ENCODE peak calls at places on chromosomes 3 and 15, in six cellular contexts. G is A549, W is HepG2, M is endothelial cell of umbilical vein, R is GM12878, A is K562. P is an unnamed sample.

GRCh38 chr15:51801391-51801835 is 28.0 kb upstream of the TMOD3 start:
- DNase-seq in R (no peak), G (peak), M (peak), W (peak), A (no peak), P (peak)

GRCh38 chr3:82163907-82164520 is 402.6 kb upstream of the GBE1 start:
- DNase-seq in W (no peak), A (no peak), G (peak), M (peak), R (no peak), P (peak)

GRCh38 chr15:79629687-79630086 is 197.6 kb downstream of the MINAR1 start:
- DNase-seq in G (no peak), M (no peak), A (no peak), R (no peak), W (no peak), P (no peak)

GRCh38 chr3:15284121-15284889 is 48.1 kb downstream of the SH3BP5 start:
- DNase-seq in G (no peak), A (no peak), W (no peak), M (no peak), R (no peak), P (peak)

GRCh38 chr3:138297059-138297607 is 32.5 kb downstream of the NME9 start:
- DNase-seq in M (no peak), W (no peak), G (no peak), R (no peak), A (no peak), P (no peak)

GRCh38 chr3:131699001-131699400 is 196.2 kb upstream of the MRPL3 start:
- DNase-seq in M (no peak), A (no peak), G (no peak), W (no peak), R (no peak), P (no peak)

GRCh38 chr3:138187296-138188012 is at the start of gene ARMC8:
- DNase-seq in A (no peak), W (peak), G (peak), R (no peak), M (no peak), P (no peak)

GRCh38 chr15:51692154-51692553 is 10.9 kb downstream of the SCG3 start:
- DNase-seq in G (no peak), A (no peak), W (no peak), M (no peak), R (no peak), P (no peak)

GRCh38 chr15:76197703-76198455 is 113.4 kb downstream of the ETFA start:
- DNase-seq in G (no peak), A (no peak), R (no peak), W (no peak), M (no peak), P (no peak)

GRCh38 chr15:91909574-91909973 is 56.1 kb downstream of the SLCO3A1 start:
- DNase-seq in R (no peak), M (no peak), A (no peak), G (no peak), W (no peak), P (no peak)

GRCh38 chr15:68537097-68537496 is 41.7 kb upstream of the CORO2B start:
- DNase-seq in M (no peak), G (no peak), W (no peak), R (no peak), A (no peak), P (no peak)

GRCh38 chr15:84734794-84735479 is 13.5 kb upstream of the ZNF592 start:
- DNase-seq in G (peak), R (peak), M (no peak), A (peak), W (peak), P (peak)

GRCh38 chr3:155664922-155665695 is 79.8 kb downstream of the PLCH1 start:
- DNase-seq in M (no peak), R (no peak), W (peak), G (peak), A (no peak), P (peak)

GRCh38 chr3:119659584-119660291 is 651 bp downstream of the POPDC2 start:
- DNase-seq in R (no peak), G (no peak), M (no peak), A (no peak), W (no peak), P (no peak)

GRCh38 chr3:52397676-52398399 is 47.1 kb downstream of the SEMA3G start:
- DNase-seq in W (no peak), M (no peak), G (no peak), A (no peak), R (no peak), P (no peak)

GRCh38 chr15:25435474-25436243 is 3.2 kb downstream of the UBE3A start:
- DNase-seq in G (no peak), W (no peak), M (no peak), R (no peak), A (no peak), P (no peak)

GRCh38 chr15:59590027-59590426 is 21.6 kb upstream of the GCNT3 start:
- DNase-seq in R (peak), A (no peak), W (no peak), M (no peak), G (no peak), P (no peak)

GRCh38 chr3:175260145-175260794 is 401.1 kb downstream of the NAALADL2 start:
- DNase-seq in W (no peak), M (no peak), A (no peak), R (no peak), G (no peak), P (no peak)

GRCh38 chr3:138092023-138092422 is 23.4 kb downstream of the DZIP1L start:
- DNase-seq in W (no peak), G (no peak), M (no peak), A (no peak), R (no peak), P (no peak)

GRCh38 chr3:195086341-195086740 is 184.6 kb downstream of the XXYLT1 start:
- DNase-seq in W (no peak), G (no peak), R (no peak), A (no peak), M (no peak), P (no peak)

GRCh38 chr15:70827721-70828120 is 26.2 kb downstream of the LARP6 start:
- DNase-seq in M (peak), G (no peak), W (no peak), A (no peak), R (no peak), P (no peak)

GRCh38 chr15:67999320-68000100 is 54.6 kb upstream of the PIAS1 start:
- DNase-seq in G (peak), M (no peak), W (no peak), A (no peak), R (no peak), P (no peak)

GRCh38 chr3:105791134-105791533 is 77.7 kb downstream of the CBLB start:
- DNase-seq in R (no peak), W (no peak), G (no peak), A (no peak), M (no peak), P (no peak)

GRCh38 chr3:190345878-190346277 is 23.6 kb upstream of the CLDN1 start:
- DNase-seq in R (no peak), G (peak), M (no peak), A (no peak), W (no peak), P (no peak)

GRCh38 chr15:24856397-24857093 is 98.2 kb upstream of the SNRPN start:
- DNase-seq in M (peak), R (no peak), W (no peak), A (no peak), G (no peak), P (peak)

GRCh38 chr3:124119056-124119721 is 127.3 kb upstream of the ROPN1 start:
- DNase-seq in G (peak), W (no peak), A (no peak), M (peak), R (no peak), P (no peak)

GRCh38 chr15:34584321-34584668 is 844 bp upstream of the GOLGA8B start:
- DNase-seq in M (no peak), W (no peak), A (peak), R (no peak), G (no peak), P (peak)

GRCh38 chr3:46480481-46481195 is 15.9 kb upstream of the LTF start:
- DNase-seq in A (no peak), W (no peak), G (no peak), M (no peak), R (no peak), P (no peak)

GRCh38 chr3:141477224-141477623 is 9.6 kb upstream of the RASA2 start:
- DNase-seq in A (peak), R (no peak), M (peak), W (peak), G (peak), P (peak)

GRCh38 chr15:50247819-50248650 is 17.5 kb downstream of the HDC start:
- DNase-seq in G (no peak), W (no peak), R (no peak), A (no peak), M (no peak), P (peak)

GRCh38 chr3:133452603-133453313 is 52.9 kb downstream of the BFSP2 start:
- DNase-seq in M (no peak), R (no peak), W (peak), A (no peak), G (peak), P (no peak)

GRCh38 chr3:155069729-155070128 is 10.4 kb upstream of the MME start:
- DNase-seq in W (no peak), G (no peak), R (no peak), M (peak), A (no peak), P (no peak)

GRCh38 chr15:88658972-88659931 is 20.4 kb downstream of the ISG20 start:
- DNase-seq in G (no peak), A (no peak), W (no peak), R (no peak), M (peak), P (no peak)

GRCh38 chr15:44264148-44264547 is 24.4 kb upstream of the GOLM2 start:
- DNase-seq in M (no peak), W (no peak), R (no peak), G (no peak), A (no peak), P (no peak)

GRCh38 chr15:79602731-79603130 is 170.6 kb downstream of the MINAR1 start:
- DNase-seq in W (no peak), A (no peak), M (no peak), R (no peak), G (no peak), P (no peak)

DNA sequence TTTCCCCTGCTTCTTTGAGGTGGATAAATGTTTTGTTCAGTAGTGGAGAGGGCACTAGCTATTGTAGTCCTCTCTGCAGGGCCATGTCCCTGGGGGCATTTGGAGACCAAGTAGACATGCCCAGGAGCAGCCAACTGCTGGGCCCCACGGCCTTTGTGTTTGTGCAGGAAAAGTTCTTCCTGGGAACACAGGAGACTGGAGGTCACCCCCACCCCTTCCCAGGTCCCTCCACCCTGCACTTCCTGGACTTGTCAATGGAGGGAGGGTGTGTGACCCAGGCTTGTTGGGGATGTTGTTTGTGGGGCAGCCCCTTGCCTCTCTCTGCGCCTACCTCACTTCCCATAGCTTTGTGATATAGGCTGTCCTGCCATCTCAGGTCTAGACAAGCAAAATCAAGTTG is 317.0 kb upstream of the LRRFIP2 start:
- DNase-seq in W (no peak), G (no peak), A (no peak), R (no peak), M (no peak), P (peak)
- TF ChIP-seq MYC in W (no peak), G (no peak), A (no peak), R (no peak), M (no peak), P (no peak)

DNA sequence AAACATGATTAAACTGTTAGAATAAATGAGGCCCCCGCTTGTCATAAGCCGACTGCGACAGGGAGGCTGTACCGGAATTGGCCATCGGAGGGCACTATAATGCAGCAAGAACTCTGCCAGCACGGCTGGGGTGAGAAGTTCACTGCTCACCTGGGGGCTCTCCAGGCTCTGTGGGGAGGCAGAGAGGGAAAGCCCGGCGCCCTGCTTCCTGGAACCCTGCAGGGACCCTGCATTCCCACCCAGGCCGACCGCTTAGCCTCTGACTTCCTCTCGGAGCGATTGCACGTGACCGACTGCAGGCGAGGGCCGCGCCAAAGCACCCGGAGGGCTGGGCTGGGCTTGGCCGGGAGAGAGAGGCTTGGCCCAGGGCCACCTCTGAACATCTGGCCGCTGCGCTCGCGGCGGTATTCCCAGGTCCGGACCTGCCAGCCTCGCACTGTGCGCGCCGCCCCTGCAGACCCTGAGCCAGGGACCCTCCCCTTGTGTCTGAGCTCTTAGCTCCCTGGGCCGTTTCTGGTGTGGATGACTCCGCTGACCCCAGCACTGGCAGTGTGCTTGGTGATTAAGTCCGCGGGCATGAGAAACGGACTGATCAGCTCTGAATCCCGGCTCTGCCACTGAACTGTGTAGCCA is 26.2 kb downstream of the DRD3 start:
- DNase-seq in M (peak), A (peak), R (peak), G (peak), W (peak), P (peak)
- H3K4me3 ChIP-seq in M (no peak), A (peak), R (peak), G (peak), W (peak), P (no peak)

DNA sequence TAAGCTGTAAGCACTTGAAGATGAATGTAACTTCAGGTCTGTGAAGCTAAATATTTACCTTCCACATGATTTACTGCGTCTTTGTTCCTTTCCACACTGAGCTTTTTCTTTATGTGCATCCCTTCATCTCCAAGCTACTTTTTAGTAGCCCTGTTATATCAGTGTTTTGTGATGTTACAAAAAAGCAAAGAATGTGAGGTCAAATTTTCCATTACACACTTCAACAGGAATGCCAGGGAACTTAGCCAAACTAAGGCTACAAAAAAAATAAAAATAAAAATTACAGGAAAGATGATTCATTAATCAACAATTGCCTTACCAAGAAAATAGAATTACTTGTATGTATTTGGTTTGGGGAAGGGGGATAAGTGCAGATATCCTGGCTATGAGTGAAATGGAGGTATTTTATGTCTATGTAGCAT is 73.0 kb downstream of the FILIP1L start:
- DNase-seq in M (peak), A (no peak), W (peak), G (peak), R (no peak), P (no peak)
- TF ChIP-seq POLR2A in M (no peak), A (no peak), W (no peak), G (no peak), R (no peak), P (no peak)

GRCh38 chr3:37116998-37117397 is 57.4 kb downstream of the LRRFIP2 start:
- DNase-seq in W (no peak), G (no peak), M (no peak), R (no peak), A (no peak), P (no peak)

GRCh38 chr3:37117548-37117947 is 56.8 kb downstream of the LRRFIP2 start:
- DNase-seq in G (no peak), A (no peak), R (no peak), M (no peak), W (peak), P (no peak)

GRCh38 chr3:37115451-37115850 is 58.9 kb downstream of the LRRFIP2 start:
- DNase-seq in M (peak), W (no peak), R (no peak), A (no peak), G (no peak), P (no peak)

GRCh38 chr3:37112987-37113386 is 61.4 kb downstream of the LRRFIP2 start:
- DNase-seq in R (no peak), W (no peak), G (no peak), A (no peak), M (no peak), P (no peak)

DNA sequence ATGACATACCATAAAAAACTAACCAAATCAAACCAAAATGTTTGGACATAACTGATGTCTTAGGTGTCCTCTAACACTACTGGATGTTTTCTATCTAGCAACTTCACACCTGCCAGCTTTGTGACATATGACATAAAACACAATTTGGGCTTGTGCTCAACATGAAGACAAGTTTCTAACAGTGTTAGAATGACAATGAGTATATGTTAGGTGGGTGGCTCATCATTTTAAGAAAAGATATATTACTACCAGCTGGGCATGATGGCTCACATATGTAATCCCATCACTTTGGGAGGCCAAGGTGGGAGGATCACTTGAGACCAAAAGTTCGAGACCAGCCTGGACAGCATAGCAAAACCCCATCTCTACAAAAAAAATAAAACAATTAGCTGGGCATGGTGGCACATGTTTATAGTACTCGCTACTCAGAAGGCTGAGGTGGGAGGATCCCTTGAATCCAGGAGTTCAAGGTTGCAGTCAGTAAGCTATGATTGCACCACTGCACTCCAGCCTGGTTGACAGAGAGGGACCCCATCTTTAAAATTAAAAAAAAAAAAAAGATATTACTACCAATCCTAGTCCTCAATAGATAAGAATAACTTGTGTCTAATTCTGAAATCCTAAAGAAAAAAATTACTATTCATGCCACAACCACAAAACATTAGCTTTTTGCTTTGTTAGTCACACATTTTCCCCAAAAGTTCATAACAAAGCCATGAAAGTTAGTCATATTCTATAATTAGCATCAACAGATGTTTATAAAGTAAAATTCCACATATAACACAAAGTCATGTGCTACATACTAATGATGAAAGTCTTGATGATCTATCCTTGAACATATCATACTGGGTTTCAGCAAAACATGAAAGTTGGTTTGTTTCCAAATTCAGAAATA is 59.9 kb downstream of the LRRFIP2 start:
- DNase-seq in W (no peak), G (no peak), A (no peak), R (no peak), M (peak), P (no peak)
- TF ChIP-seq MYC in W (no peak), G (no peak), A (no peak), R (no peak), M (no peak), P (no peak)

GRCh38 chr15:65298731-65299130 is 2.9 kb downstream of the RNU5A-1 start:
- DNase-seq in W (no peak), R (no peak), A (no peak), M (no peak), G (no peak), P (no peak)
- H3K4me3 ChIP-seq in W (peak), R (no peak), A (no peak), M (no peak), G (no peak), P (no peak)

GRCh38 chr15:90872481-90873184 is 4.2 kb downstream of the FURIN start:
- DNase-seq in W (peak), R (no peak), M (peak), G (peak), A (peak), P (peak)

GRCh38 chr15:90869601-90870353 is 1.4 kb downstream of the FURIN start:
- DNase-seq in M (peak), G (peak), A (peak), R (no peak), W (no peak), P (peak)

GRCh38 chr15:90871716-90872480 is 3.5 kb downstream of the FURIN start:
- DNase-seq in A (peak), G (no peak), M (peak), R (no peak), W (no peak), P (peak)

GRCh38 chr15:90870354-90871096 is 2.1 kb downstream of the FURIN start:
- DNase-seq in W (no peak), A (no peak), R (no peak), G (no peak), M (peak), P (peak)

DNA sequence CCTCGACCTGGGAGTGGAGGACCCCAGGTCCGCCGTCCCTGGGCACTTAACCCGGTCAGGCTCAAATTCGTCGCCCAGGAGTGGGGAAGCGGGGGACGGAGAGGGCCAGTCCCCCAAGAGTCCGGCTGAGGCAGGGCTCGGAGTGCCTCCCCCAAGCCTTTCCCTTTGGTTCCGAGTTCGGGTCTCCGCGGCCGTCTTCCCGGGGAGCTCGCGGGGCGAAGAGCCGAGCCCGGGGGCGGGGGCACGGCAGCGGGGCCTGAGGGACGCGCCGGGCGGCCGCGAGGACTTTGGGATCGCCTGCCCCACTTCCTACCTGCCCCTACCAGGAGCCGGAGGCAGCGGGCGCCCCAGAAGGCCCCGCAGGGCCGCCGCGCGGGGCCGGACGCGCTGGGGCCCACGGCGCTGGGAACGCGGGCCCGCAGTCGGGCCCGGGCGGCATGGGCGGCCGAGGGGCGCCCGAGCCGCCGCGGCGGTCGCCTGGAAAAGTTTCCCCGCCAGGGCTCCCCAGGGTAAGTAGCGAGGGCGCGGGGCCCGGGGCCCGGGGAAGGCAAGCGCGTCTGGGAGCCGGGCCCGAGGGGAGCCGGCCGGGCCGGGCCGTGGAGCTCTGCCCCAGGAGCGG is 2.8 kb downstream of the FURIN start:
- DNase-seq in M (no peak), W (no peak), R (no peak), A (peak), G (peak), P (peak)
- TF ChIP-seq POLR2A in M (peak), W (no peak), R (peak), A (no peak), G (no peak), P (no peak)